ENCODE peak calls at places on chromosome 15, in seven cellular contexts. Z is neural progenitor cell; E is natural killer cell; I is activated CD8-positive, alpha-beta memory T cell treated with anti-CD3 and anti-CD28 coated beads for 24 hours; D is Calu3; A is left lung; W is SHP77 treated with DMSO at 0.1 percent for 48 hours. O is an unnamed sample.

GRCh38 chr15:88615303-88616107 is 5.6 kb upstream of the AEN start:
- DNase-seq in Z (peak; percentile 41), E (no peak), I (no peak), D (peak; percentile 62), A (no peak), W (no peak), O (no peak)

GRCh38 chr15:68730491-68731317 is 90.0 kb downstream of the ANP32A start:
- DNase-seq in Z (peak; percentile 61), E (no peak), I (peak; percentile 61), D (peak; percentile 30), A (peak; percentile 36), W (no peak), O (peak; percentile 32)

GRCh38 chr15:98506711-98507110 is 141.6 kb upstream of the IGF1R start:
- DNase-seq in Z (no peak), E (no peak), I (no peak), D (no peak), A (no peak), W (no peak), O (no peak)

GRCh38 chr15:32029862-32030781 is at the start of gene CHRNA7:
- DNase-seq in Z (peak; percentile 95), E (no peak), I (peak; percentile 57), D (peak; percentile 55), A (peak; percentile 47), W (no peak), O (no peak)

GRCh38 chr15:79635149-79635771 is 203.1 kb downstream of the MINAR1 start:
- DNase-seq in Z (no peak), E (no peak), I (no peak), D (no peak), A (no peak), W (no peak), O (no peak)

GRCh38 chr15:60574801-60575631 is 96.1 kb upstream of the ICE2 start:
- DNase-seq in Z (no peak), E (no peak), I (no peak), D (no peak), A (no peak), W (no peak), O (no peak)

GRCh38 chr15:43143203-43143941 is 10.0 kb downstream of the TMEM62 start:
- DNase-seq in Z (no peak), E (no peak), I (no peak), D (no peak), A (no peak), W (no peak), O (no peak)

GRCh38 chr15:57747206-57747605 is 40.7 kb downstream of the POLR2M start:
- DNase-seq in Z (no peak), E (peak; percentile 20), I (no peak), D (no peak), A (peak; percentile 50), W (no peak), O (no peak)

GRCh38 chr15:52567886-52568568 is 803 bp downstream of the ARPP19 start:
- DNase-seq in Z (no peak), E (no peak), I (no peak), D (peak; percentile 43), A (no peak), W (no peak), O (no peak)

GRCh38 chr15:71705151-71705550 is 105.2 kb upstream of the NR2E3 start:
- DNase-seq in Z (peak; percentile 30), E (no peak), I (no peak), D (no peak), A (no peak), W (no peak), O (no peak)

GRCh38 chr15:52309154-52309548 is 13.5 kb upstream of the MYO5C start:
- DNase-seq in Z (no peak), E (no peak), I (no peak), D (no peak), A (no peak), W (no peak), O (no peak)

GRCh38 chr15:66184936-66185790 is 68.4 kb downstream of the MEGF11 start:
- DNase-seq in Z (no peak), E (no peak), I (no peak), D (no peak), A (no peak), W (no peak), O (no peak)

GRCh38 chr15:51888593-51889195 is 59.2 kb downstream of the TMOD3 start:
- DNase-seq in Z (peak; percentile 12), E (no peak), I (no peak), D (no peak), A (no peak), W (no peak), O (no peak)

GRCh38 chr15:47705601-47706000 is 11.7 kb upstream of the SEMA6D start:
- DNase-seq in Z (no peak), E (no peak), I (no peak), D (no peak), A (no peak), W (no peak), O (no peak)

GRCh38 chr15:58458076-58458475 is 26.3 kb downstream of the LIPC start:
- DNase-seq in Z (no peak), E (no peak), I (no peak), D (no peak), A (no peak), W (no peak), O (no peak)

GRCh38 chr15:52783191-52783829 is 6.8 kb downstream of the ONECUT1 start:
- DNase-seq in Z (peak; percentile 92), E (no peak), I (no peak), D (no peak), A (no peak), W (no peak), O (no peak)

GRCh38 chr15:60584355-60585023 is 105.5 kb upstream of the ICE2 start:
- DNase-seq in Z (no peak), E (no peak), I (no peak), D (no peak), A (no peak), W (no peak), O (no peak)

GRCh38 chr15:29533667-29534066 is 264.0 kb upstream of the NSMCE3 start:
- DNase-seq in Z (no peak), E (no peak), I (no peak), D (no peak), A (no peak), W (no peak), O (no peak)

GRCh38 chr15:71659730-71660067 is 150.7 kb upstream of the NR2E3 start:
- DNase-seq in Z (no peak), E (no peak), I (no peak), D (no peak), A (no peak), W (no peak), O (no peak)

GRCh38 chr15:77821188-77821958 is 188.7 kb upstream of the LINGO1 start:
- DNase-seq in Z (peak; percentile 85), E (no peak), I (peak; percentile 73), D (peak; percentile 82), A (no peak), W (no peak), O (no peak)

GRCh38 chr15:70584838-70585706 is 178.3 kb downstream of the UACA start:
- DNase-seq in Z (peak; percentile 89), E (no peak), I (peak; percentile 82), D (peak; percentile 82), A (no peak), W (no peak), O (peak; percentile 42)

GRCh38 chr15:35173444-35174118 is 88.5 kb upstream of the NANOGP8 start:
- DNase-seq in Z (no peak), E (no peak), I (no peak), D (no peak), A (no peak), W (no peak), O (no peak)

GRCh38 chr15:87287156-87287555 is 969.4 kb downstream of the NTRK3 start:
- DNase-seq in Z (no peak), E (no peak), I (no peak), D (no peak), A (no peak), W (no peak), O (peak; percentile 50)

GRCh38 chr15:33154366-33155166 is 39.9 kb downstream of the FMN1 start:
- DNase-seq in Z (no peak), E (no peak), I (no peak), D (no peak), A (peak; percentile 76), W (no peak), O (peak; percentile 97)

GRCh38 chr15:65903296-65904073 is 34.2 kb downstream of the RAB11A start:
- DNase-seq in Z (no peak), E (no peak), I (no peak), D (no peak), A (no peak), W (no peak), O (no peak)

GRCh38 chr15:67341539-67341938 is 87.0 kb downstream of the IQCH start:
- DNase-seq in Z (no peak), E (no peak), I (no peak), D (no peak), A (no peak), W (no peak), O (no peak)